ENCODE peak calls at places on chromosomes 5 and 9, in seven cellular contexts. One of them, this sample, is unnamed.

GRCh38 chr9:132014218-132014800 is 65.4 kb downstream of the MED27 start:
- DNase-seq in prostate gland: no peak
- DNase-seq in GM12892: no peak
- DNase-seq in SK-N-SH: no peak
- DNase-seq in stomach: no peak
- DNase-seq in endothelial cell of umbilical vein: no peak
- DNase-seq in GM23338: no peak
- DNase-seq in this sample: no peak

GRCh38 chr5:179553875-179554274 is 3.5 kb downstream of the RUFY1 start:
- DNase-seq in endothelial cell of umbilical vein: peak; percentile 46
- DNase-seq in stomach: no peak
- DNase-seq in SK-N-SH: no peak
- DNase-seq in GM12892: no peak
- DNase-seq in prostate gland: no peak
- DNase-seq in GM23338: no peak
- DNase-seq in this sample: no peak

GRCh38 chr5:139699352-139699751 is 51.2 kb downstream of the CXXC5 start:
- DNase-seq in SK-N-SH: no peak
- DNase-seq in GM12892: no peak
- DNase-seq in endothelial cell of umbilical vein: no peak
- DNase-seq in stomach: no peak
- DNase-seq in prostate gland: no peak
- DNase-seq in GM23338: no peak
- DNase-seq in this sample: no peak

GRCh38 chr9:75844321-75844720 is 46.2 kb upstream of the PCSK5 start:
- DNase-seq in GM12892: no peak
- DNase-seq in prostate gland: no peak
- DNase-seq in SK-N-SH: no peak
- DNase-seq in endothelial cell of umbilical vein: no peak
- DNase-seq in stomach: no peak
- DNase-seq in GM23338: no peak
- DNase-seq in this sample: no peak

GRCh38 chr5:151449836-151450235 is 2.4 kb downstream of the SLC36A1 start:
- DNase-seq in GM12892: no peak
- DNase-seq in GM23338: no peak
- DNase-seq in SK-N-SH: no peak
- DNase-seq in prostate gland: no peak
- DNase-seq in endothelial cell of umbilical vein: no peak
- DNase-seq in stomach: no peak
- DNase-seq in this sample: no peak

GRCh38 chr9:6247266-6247665 is 31.7 kb downstream of the IL33 start:
- DNase-seq in endothelial cell of umbilical vein: peak; percentile 36
- DNase-seq in GM12892: no peak
- DNase-seq in stomach: no peak
- DNase-seq in SK-N-SH: no peak
- DNase-seq in GM23338: no peak
- DNase-seq in prostate gland: no peak
- DNase-seq in this sample: no peak

GRCh38 chr9:112863214-112863613 is 27.5 kb downstream of the SLC46A2 start:
- DNase-seq in endothelial cell of umbilical vein: no peak
- DNase-seq in stomach: no peak
- DNase-seq in GM23338: no peak
- DNase-seq in prostate gland: no peak
- DNase-seq in GM12892: no peak
- DNase-seq in SK-N-SH: no peak
- DNase-seq in this sample: no peak

GRCh38 chr5:68129364-68129763 is 86.2 kb upstream of the PIK3R1 start:
- DNase-seq in endothelial cell of umbilical vein: no peak
- DNase-seq in GM12892: no peak
- DNase-seq in SK-N-SH: no peak
- DNase-seq in stomach: no peak
- DNase-seq in prostate gland: no peak
- DNase-seq in GM23338: no peak
- DNase-seq in this sample: no peak

GRCh38 chr9:16817002-16817401 is 53.5 kb downstream of the BNC2 start:
- DNase-seq in GM12892: no peak
- DNase-seq in GM23338: peak; percentile 44
- DNase-seq in stomach: no peak
- DNase-seq in SK-N-SH: no peak
- DNase-seq in prostate gland: no peak
- DNase-seq in endothelial cell of umbilical vein: no peak
- DNase-seq in this sample: no peak

GRCh38 chr5:140253985-140254384 is 48.9 kb downstream of the PFDN1 start:
- DNase-seq in prostate gland: peak; percentile 51
- DNase-seq in GM12892: no peak
- DNase-seq in GM23338: no peak
- DNase-seq in endothelial cell of umbilical vein: no peak
- DNase-seq in SK-N-SH: no peak
- DNase-seq in stomach: peak; percentile 61
- DNase-seq in this sample: peak; percentile 69

GRCh38 chr9:5815421-5815820 is 17.5 kb downstream of the ERMP1 start:
- DNase-seq in SK-N-SH: no peak
- DNase-seq in stomach: no peak
- DNase-seq in GM23338: no peak
- DNase-seq in endothelial cell of umbilical vein: no peak
- DNase-seq in GM12892: no peak
- DNase-seq in prostate gland: no peak
- DNase-seq in this sample: no peak

GRCh38 chr9:71120439-71121247 is 778 bp downstream of the TRPM3 start:
- DNase-seq in GM12892: no peak
- DNase-seq in SK-N-SH: no peak
- DNase-seq in prostate gland: no peak
- DNase-seq in stomach: no peak
- DNase-seq in GM23338: peak; percentile 83
- DNase-seq in endothelial cell of umbilical vein: no peak
- DNase-seq in this sample: no peak

GRCh38 chr5:88646866-88647265 is 236.1 kb downstream of the MEF2C start:
- DNase-seq in GM12892: no peak
- DNase-seq in stomach: no peak
- DNase-seq in endothelial cell of umbilical vein: no peak
- DNase-seq in GM23338: no peak
- DNase-seq in SK-N-SH: no peak
- DNase-seq in prostate gland: no peak
- DNase-seq in this sample: no peak

GRCh38 chr5:132556511-132557424 is at the start of gene RAD50:
- DNase-seq in endothelial cell of umbilical vein: peak; percentile 83
- DNase-seq in SK-N-SH: peak; percentile 94
- DNase-seq in GM12892: peak; percentile 78
- DNase-seq in stomach: peak; percentile 95
- DNase-seq in GM23338: peak; percentile 93
- DNase-seq in prostate gland: peak; percentile 84
- DNase-seq in this sample: peak; percentile 96

GRCh38 chr9:129374651-129375050 is 196.6 kb upstream of the IER5L start:
- DNase-seq in endothelial cell of umbilical vein: no peak
- DNase-seq in prostate gland: no peak
- DNase-seq in GM23338: no peak
- DNase-seq in stomach: no peak
- DNase-seq in SK-N-SH: no peak
- DNase-seq in GM12892: no peak
- DNase-seq in this sample: no peak

GRCh38 chr5:149434162-149435014 is 55.3 kb upstream of the IL17B start:
- DNase-seq in GM23338: peak; percentile 89
- DNase-seq in SK-N-SH: peak; percentile 88
- DNase-seq in prostate gland: peak; percentile 56
- DNase-seq in GM12892: peak; percentile 46
- DNase-seq in endothelial cell of umbilical vein: peak; percentile 64
- DNase-seq in stomach: peak; percentile 74
- DNase-seq in this sample: peak; percentile 67

GRCh38 chr9:107422189-107422802 is 67.3 kb downstream of the KLF4 start:
- DNase-seq in prostate gland: peak; percentile 74
- DNase-seq in GM12892: no peak
- DNase-seq in GM23338: peak; percentile 94
- DNase-seq in stomach: peak; percentile 79
- DNase-seq in endothelial cell of umbilical vein: peak; percentile 58
- DNase-seq in SK-N-SH: peak; percentile 60
- DNase-seq in this sample: peak; percentile 80

GRCh38 chr5:61207884-61208283 is 45.6 kb upstream of the SMIM15 start:
- DNase-seq in prostate gland: no peak
- DNase-seq in stomach: no peak
- DNase-seq in GM23338: no peak
- DNase-seq in endothelial cell of umbilical vein: no peak
- DNase-seq in SK-N-SH: no peak
- DNase-seq in GM12892: no peak
- DNase-seq in this sample: no peak

GRCh38 chr5:53923969-53924876 is 363.8 kb downstream of the NDUFS4 start:
- DNase-seq in endothelial cell of umbilical vein: no peak
- DNase-seq in stomach: no peak
- DNase-seq in GM12892: no peak
- DNase-seq in SK-N-SH: no peak
- DNase-seq in GM23338: no peak
- DNase-seq in prostate gland: no peak
- DNase-seq in this sample: no peak

GRCh38 chr9:76516350-76516749 is 57.4 kb downstream of the GCNT1 start:
- DNase-seq in stomach: no peak
- DNase-seq in SK-N-SH: no peak
- DNase-seq in endothelial cell of umbilical vein: no peak
- DNase-seq in GM12892: no peak
- DNase-seq in prostate gland: no peak
- DNase-seq in GM23338: no peak
- DNase-seq in this sample: no peak

GRCh38 chr5:4097194-4097593 is 501.6 kb downstream of the IRX1 start:
- DNase-seq in GM12892: no peak
- DNase-seq in stomach: no peak
- DNase-seq in prostate gland: no peak
- DNase-seq in SK-N-SH: no peak
- DNase-seq in endothelial cell of umbilical vein: no peak
- DNase-seq in GM23338: no peak
- DNase-seq in this sample: no peak

GRCh38 chr5:147554285-147554817 is 44.5 kb upstream of the DPYSL3 start:
- DNase-seq in endothelial cell of umbilical vein: peak; percentile 60
- DNase-seq in GM23338: no peak
- DNase-seq in prostate gland: peak; percentile 42
- DNase-seq in GM12892: no peak
- DNase-seq in SK-N-SH: peak; percentile 41
- DNase-seq in stomach: no peak
- DNase-seq in this sample: no peak

GRCh38 chr5:145245354-145245753 is 589.8 kb downstream of the PRELID2 start:
- DNase-seq in endothelial cell of umbilical vein: peak; percentile 57
- DNase-seq in stomach: no peak
- DNase-seq in GM12892: no peak
- DNase-seq in GM23338: peak; percentile 42
- DNase-seq in prostate gland: no peak
- DNase-seq in SK-N-SH: no peak
- DNase-seq in this sample: no peak

GRCh38 chr9:27019589-27019988 is 14.1 kb upstream of the LRRC19 start:
- DNase-seq in stomach: no peak
- DNase-seq in GM12892: no peak
- DNase-seq in SK-N-SH: no peak
- DNase-seq in endothelial cell of umbilical vein: no peak
- DNase-seq in prostate gland: no peak
- DNase-seq in GM23338: no peak
- DNase-seq in this sample: no peak

GRCh38 chr5:157541452-157542118 is 34.0 kb downstream of the ADAM19 start:
- DNase-seq in stomach: no peak
- DNase-seq in endothelial cell of umbilical vein: no peak
- DNase-seq in GM23338: no peak
- DNase-seq in prostate gland: no peak
- DNase-seq in GM12892: no peak
- DNase-seq in SK-N-SH: no peak
- DNase-seq in this sample: no peak

GRCh38 chr5:157544623-157544989 is 31.0 kb downstream of the ADAM19 start:
- DNase-seq in GM12892: no peak
- DNase-seq in stomach: no peak
- DNase-seq in endothelial cell of umbilical vein: no peak
- DNase-seq in SK-N-SH: no peak
- DNase-seq in GM23338: no peak
- DNase-seq in prostate gland: no peak
- DNase-seq in this sample: no peak

GRCh38 chr5:157545911-157546310 is 29.7 kb downstream of the ADAM19 start:
- DNase-seq in endothelial cell of umbilical vein: no peak
- DNase-seq in GM12892: no peak
- DNase-seq in GM23338: no peak
- DNase-seq in prostate gland: no peak
- DNase-seq in stomach: no peak
- DNase-seq in SK-N-SH: no peak
- DNase-seq in this sample: no peak

GRCh38 chr5:157542282-157542966 is 33.2 kb downstream of the ADAM19 start:
- DNase-seq in SK-N-SH: no peak
- DNase-seq in prostate gland: no peak
- DNase-seq in GM12892: no peak
- DNase-seq in stomach: no peak
- DNase-seq in endothelial cell of umbilical vein: no peak
- DNase-seq in GM23338: no peak
- DNase-seq in this sample: no peak

GRCh38 chr5:157543825-157544622 is 31.6 kb downstream of the ADAM19 start:
- DNase-seq in stomach: no peak
- DNase-seq in prostate gland: no peak
- DNase-seq in SK-N-SH: no peak
- DNase-seq in GM23338: no peak
- DNase-seq in GM12892: no peak
- DNase-seq in endothelial cell of umbilical vein: peak; percentile 65
- DNase-seq in this sample: no peak
- TF ChIP-seq POLR2AphosphoS5 in stomach: peak; percentile 50
- TF ChIP-seq POLR2AphosphoS5 in prostate gland: peak; percentile 32
- TF ChIP-seq POLR2AphosphoS5 in SK-N-SH: no peak
- TF ChIP-seq POLR2AphosphoS5 in GM23338: no peak
- TF ChIP-seq POLR2AphosphoS5 in GM12892: no peak
- TF ChIP-seq POLR2AphosphoS5 in endothelial cell of umbilical vein: no peak
- TF ChIP-seq POLR2AphosphoS5 in this sample: no peak

GRCh38 chr9:110143969-110144545 is 63.9 kb downstream of the C9orf152 start:
- DNase-seq in SK-N-SH: no peak
- DNase-seq in stomach: no peak
- DNase-seq in GM23338: no peak
- DNase-seq in GM12892: peak; percentile 32
- DNase-seq in endothelial cell of umbilical vein: no peak
- DNase-seq in prostate gland: no peak
- DNase-seq in this sample: peak; percentile 31
- TF ChIP-seq POLR2AphosphoS5 in SK-N-SH: no peak
- TF ChIP-seq POLR2AphosphoS5 in stomach: no peak
- TF ChIP-seq POLR2AphosphoS5 in GM23338: no peak
- TF ChIP-seq POLR2AphosphoS5 in GM12892: no peak
- TF ChIP-seq POLR2AphosphoS5 in endothelial cell of umbilical vein: no peak
- TF ChIP-seq POLR2AphosphoS5 in prostate gland: no peak
- TF ChIP-seq POLR2AphosphoS5 in this sample: no peak

DNA sequence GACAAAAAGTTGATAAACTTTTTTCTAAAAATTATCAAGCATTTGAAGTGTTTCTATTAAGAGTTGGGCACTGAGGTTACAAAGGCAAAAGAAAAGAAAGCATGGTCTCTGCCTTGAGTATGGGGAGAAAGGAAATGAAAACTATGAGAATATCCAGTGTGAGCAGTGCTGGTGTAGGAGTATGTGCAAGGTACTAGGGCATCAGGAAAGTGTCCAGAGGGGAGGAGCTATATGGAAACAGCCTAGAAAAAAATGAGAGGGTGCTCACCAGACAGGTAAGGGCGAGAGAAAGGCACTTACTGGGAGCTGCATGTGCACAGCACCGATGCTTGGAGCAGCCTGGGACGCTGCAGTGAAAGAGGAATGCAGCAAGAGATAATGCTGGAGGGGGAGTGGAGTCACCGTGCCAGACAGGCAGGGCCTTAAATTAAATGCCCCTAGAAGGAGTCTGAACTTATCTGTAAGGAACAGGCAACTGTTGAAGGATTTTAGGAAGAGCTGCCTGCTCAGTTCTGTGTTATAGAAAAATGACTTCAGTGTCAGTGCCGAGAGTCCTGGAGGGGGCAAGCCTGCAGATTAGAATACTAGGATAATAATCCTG is 14.1 kb downstream of the MCC start:
- DNase-seq in prostate gland: no peak
- DNase-seq in endothelial cell of umbilical vein: no peak
- DNase-seq in GM23338: peak; percentile 19
- DNase-seq in stomach: no peak
- DNase-seq in SK-N-SH: no peak
- DNase-seq in GM12892: no peak
- DNase-seq in this sample: no peak
- TF ChIP-seq POLR2AphosphoS5 in prostate gland: no peak
- TF ChIP-seq POLR2AphosphoS5 in endothelial cell of umbilical vein: no peak
- TF ChIP-seq POLR2AphosphoS5 in GM23338: no peak
- TF ChIP-seq POLR2AphosphoS5 in stomach: no peak
- TF ChIP-seq POLR2AphosphoS5 in SK-N-SH: no peak
- TF ChIP-seq POLR2AphosphoS5 in GM12892: no peak
- TF ChIP-seq POLR2AphosphoS5 in this sample: no peak

GRCh38 chr5:157743163-157744054 is at the start of gene LSM11:
- DNase-seq in endothelial cell of umbilical vein: peak; percentile 93
- DNase-seq in GM12892: peak; percentile 85
- DNase-seq in GM23338: peak; percentile 92
- DNase-seq in stomach: peak; percentile 95
- DNase-seq in prostate gland: peak; percentile 79
- DNase-seq in SK-N-SH: peak; percentile 98
- DNase-seq in this sample: peak; percentile 93
- TF ChIP-seq POLR2AphosphoS5 in endothelial cell of umbilical vein: peak; percentile 51
- TF ChIP-seq POLR2AphosphoS5 in GM12892: peak; percentile 37
- TF ChIP-seq POLR2AphosphoS5 in GM23338: peak; percentile 37
- TF ChIP-seq POLR2AphosphoS5 in stomach: no peak
- TF ChIP-seq POLR2AphosphoS5 in prostate gland: peak; percentile 62
- TF ChIP-seq POLR2AphosphoS5 in SK-N-SH: no peak
- TF ChIP-seq POLR2AphosphoS5 in this sample: peak; percentile 12